ENCODE peak calls at places on chromosomes 2 and 18, in ten cellular contexts. P, H, Z, N, V, E, Y, S, G and T are unnamed samples.
A peak's percentile ranks its signal among the peaks of the same experiment; 100 is the strongest.

GRCh38 chr2:227862741-227863588 is 8.5 kb upstream of the DAW1 start:
- DNase-seq in P (no peak), H (peak; percentile 94), Z (peak; percentile 5), N (no peak), V (peak; percentile 83), E (peak; percentile 88), Y (peak; percentile 94), S (no peak), G (no peak), T (no peak)

GRCh38 chr2:234446404-234447076 is 50.3 kb downstream of the ARL4C start:
- DNase-seq in P (peak; percentile 79), H (no peak), Z (no peak), N (peak; percentile 54), V (no peak), E (no peak), Y (no peak), S (peak; percentile 68), G (peak; percentile 61), T (peak; percentile 70)

GRCh38 chr18:21112140-21112473 is 494 bp upstream of the ROCK1 start:
- DNase-seq in P (no peak), H (no peak), Z (no peak), N (no peak), V (no peak), E (no peak), Y (no peak), S (no peak), G (no peak), T (peak; percentile 38)

GRCh38 chr2:175309799-175310198 is 128.3 kb upstream of the ATP5MC3 start:
- DNase-seq in P (no peak), H (peak; percentile 14), Z (no peak), N (no peak), V (peak; percentile 3), E (peak; percentile 22), Y (peak; percentile 10), S (no peak), G (no peak), T (no peak)

GRCh38 chr2:227473019-227473461 is 1.1 kb downstream of the AGFG1 start:
- DNase-seq in P (no peak), H (peak; percentile 52), Z (no peak), N (no peak), V (no peak), E (no peak), Y (no peak), S (no peak), G (no peak), T (no peak)

GRCh38 chr2:173985595-173985994 is 20.4 kb upstream of the SP3 start:
- DNase-seq in P (no peak), H (no peak), Z (no peak), N (no peak), V (no peak), E (no peak), Y (no peak), S (no peak), G (no peak), T (no peak)

GRCh38 chr2:222299926-222300724 is 1.3 kb upstream of the PAX3 start:
- DNase-seq in P (no peak), H (no peak), Z (no peak), N (no peak), V (no peak), E (no peak), Y (no peak), S (no peak), G (no peak), T (no peak)

GRCh38 chr2:53286336-53286735 is 481.3 kb upstream of the CHAC2 start:
- DNase-seq in P (no peak), H (no peak), Z (no peak), N (no peak), V (no peak), E (no peak), Y (peak; percentile 36), S (no peak), G (no peak), T (no peak)

GRCh38 chr2:21939961-21940360 is 816.2 kb downstream of the TDRD15 start:
- DNase-seq in P (no peak), H (no peak), Z (no peak), N (no peak), V (peak; percentile 38), E (no peak), Y (peak; percentile 8), S (no peak), G (no peak), T (no peak)

GRCh38 chr2:383173-383572 is 95.3 kb upstream of the ALKAL2 start:
- DNase-seq in P (no peak), H (no peak), Z (no peak), N (peak; percentile 20), V (no peak), E (no peak), Y (no peak), S (no peak), G (no peak), T (no peak)

GRCh38 chr2:29606105-29606871 is 315.1 kb downstream of the ALK start:
- DNase-seq in P (no peak), H (peak; percentile 87), Z (no peak), N (no peak), V (peak; percentile 81), E (no peak), Y (peak; percentile 94), S (no peak), G (no peak), T (no peak)

GRCh38 chr2:189570565-189570964 is 10.0 kb downstream of the SLC40A1 start:
- DNase-seq in P (no peak), H (no peak), Z (no peak), N (no peak), V (peak; percentile 19), E (no peak), Y (peak; percentile 81), S (no peak), G (no peak), T (no peak)

GRCh38 chr2:212423089-212423488 is 115.5 kb downstream of the ERBB4 start:
- DNase-seq in P (no peak), H (no peak), Z (no peak), N (no peak), V (no peak), E (no peak), Y (peak; percentile 12), S (no peak), G (no peak), T (no peak)

GRCh38 chr2:15588329-15588919 is 3.2 kb upstream of the DDX1 start:
- DNase-seq in P (no peak), H (peak; percentile 58), Z (no peak), N (peak; percentile 44), V (peak; percentile 54), E (peak; percentile 56), Y (peak; percentile 57), S (no peak), G (peak; percentile 45), T (no peak)

GRCh38 chr2:230219419-230220331 is at the start of gene SP110:
- DNase-seq in P (peak; percentile 67), H (peak; percentile 92), Z (peak; percentile 48), N (peak; percentile 92), V (peak; percentile 65), E (peak; percentile 47), Y (peak; percentile 95), S (peak; percentile 61), G (peak; percentile 78), T (peak; percentile 68)

GRCh38 chr18:11669271-11669947 is 19.7 kb upstream of the GNAL start:
- DNase-seq in P (no peak), H (no peak), Z (no peak), N (peak; percentile 28), V (no peak), E (no peak), Y (no peak), S (no peak), G (no peak), T (no peak)

GRCh38 chr2:231932711-231932970 is 6.4 kb upstream of the NPPC start:
- DNase-seq in P (no peak), H (no peak), Z (no peak), N (no peak), V (no peak), E (no peak), Y (peak; percentile 18), S (no peak), G (no peak), T (no peak)

GRCh38 chr2:43495727-43496126 is 100.1 kb downstream of the THADA start:
- DNase-seq in P (no peak), H (peak; percentile 71), Z (no peak), N (no peak), V (no peak), E (no peak), Y (peak; percentile 14), S (no peak), G (no peak), T (no peak)

GRCh38 chr2:9782197-9782719 is 61.0 kb upstream of the TAF1B start:
- DNase-seq in P (peak; percentile 56), H (no peak), Z (no peak), N (no peak), V (no peak), E (no peak), Y (peak; percentile 24), S (no peak), G (no peak), T (peak; percentile 69)

GRCh38 chr2:92074549-92074898 is 2796.7 kb upstream of the TEKT4 start:
- DNase-seq in P (no peak), H (no peak), Z (no peak), N (no peak), V (no peak), E (no peak), Y (no peak), S (no peak), G (no peak), T (no peak)

GRCh38 chr2:167240671-167241070 is 352.4 kb downstream of the XIRP2 start:
- DNase-seq in P (no peak), H (no peak), Z (no peak), N (no peak), V (no peak), E (no peak), Y (peak; percentile 11), S (no peak), G (no peak), T (no peak)

GRCh38 chr2:234949762-234950434 is 1.9 kb upstream of the SH3BP4 start:
- DNase-seq in P (no peak), H (peak; percentile 78), Z (no peak), N (no peak), V (peak; percentile 91), E (no peak), Y (peak; percentile 94), S (no peak), G (no peak), T (no peak)

GRCh38 chr2:28616618-28617017 is 120.8 kb downstream of the PLB1 start:
- DNase-seq in P (no peak), H (peak; percentile 39), Z (no peak), N (no peak), V (no peak), E (no peak), Y (no peak), S (no peak), G (no peak), T (no peak)

GRCh38 chr2:37488911-37489310 is 144.5 kb downstream of the QPCT start:
- DNase-seq in P (no peak), H (no peak), Z (no peak), N (no peak), V (no peak), E (no peak), Y (no peak), S (no peak), G (no peak), T (no peak)

GRCh38 chr2:80968450-80968849 is 663.9 kb upstream of the LRRTM1 start:
- DNase-seq in P (no peak), H (no peak), Z (no peak), N (no peak), V (no peak), E (no peak), Y (no peak), S (no peak), G (no peak), T (no peak)